ENCODE peak calls at places on chromosomes 16 and 17, in eight cellular contexts. One of them, this sample, is unnamed. For H3K36me3 and H3K27me3, the result is how much of the 10 kb centered on the place peaks cover.

GRCh38 chr17:35373532-35373983 is at the start of gene SLFN11:
- DNase-seq in thyroid gland: peak
- DNase-seq in right lobe of liver: peak
- DNase-seq in left ventricle myocardium inferior: peak
- DNase-seq in effector memory CD4-positive, alpha-beta T cell: peak
- DNase-seq in brain microvascular endothelial cell: peak
- DNase-seq in BE2C: no peak
- DNase-seq in naive thymus-derived CD4-positive, alpha-beta T cell: peak
- DNase-seq in this sample: peak

GRCh38 chr16:87570938-87571867 is 31.1 kb upstream of the JPH3 start:
- DNase-seq in brain microvascular endothelial cell: no peak
- DNase-seq in thyroid gland: peak
- DNase-seq in right lobe of liver: peak
- DNase-seq in naive thymus-derived CD4-positive, alpha-beta T cell: no peak
- DNase-seq in effector memory CD4-positive, alpha-beta T cell: no peak
- DNase-seq in BE2C: peak
- DNase-seq in left ventricle myocardium inferior: peak
- DNase-seq in this sample: peak

GRCh38 chr16:66028505-66029216 is 337.8 kb upstream of the CDH5 start:
- DNase-seq in effector memory CD4-positive, alpha-beta T cell: no peak
- DNase-seq in BE2C: no peak
- DNase-seq in right lobe of liver: no peak
- DNase-seq in naive thymus-derived CD4-positive, alpha-beta T cell: no peak
- DNase-seq in left ventricle myocardium inferior: no peak
- DNase-seq in brain microvascular endothelial cell: peak
- DNase-seq in thyroid gland: no peak
- DNase-seq in this sample: no peak

GRCh38 chr17:16068323-16068722 is 68.7 kb downstream of the TTC19 start:
- DNase-seq in left ventricle myocardium inferior: no peak
- DNase-seq in brain microvascular endothelial cell: no peak
- DNase-seq in right lobe of liver: no peak
- DNase-seq in effector memory CD4-positive, alpha-beta T cell: no peak
- DNase-seq in naive thymus-derived CD4-positive, alpha-beta T cell: no peak
- DNase-seq in thyroid gland: no peak
- DNase-seq in BE2C: no peak
- DNase-seq in this sample: no peak

GRCh38 chr16:68607443-68607842 is 37.7 kb upstream of the CDH3 start:
- DNase-seq in effector memory CD4-positive, alpha-beta T cell: no peak
- DNase-seq in BE2C: no peak
- DNase-seq in left ventricle myocardium inferior: no peak
- DNase-seq in brain microvascular endothelial cell: no peak
- DNase-seq in thyroid gland: no peak
- DNase-seq in naive thymus-derived CD4-positive, alpha-beta T cell: no peak
- DNase-seq in right lobe of liver: no peak
- DNase-seq in this sample: no peak

GRCh38 chr17:21242780-21243515 is 10.3 kb downstream of the NATD1 start:
- DNase-seq in right lobe of liver: no peak
- DNase-seq in brain microvascular endothelial cell: no peak
- DNase-seq in left ventricle myocardium inferior: peak
- DNase-seq in thyroid gland: peak
- DNase-seq in effector memory CD4-positive, alpha-beta T cell: no peak
- DNase-seq in BE2C: no peak
- DNase-seq in naive thymus-derived CD4-positive, alpha-beta T cell: no peak
- DNase-seq in this sample: no peak

GRCh38 chr17:6831662-6832263 is at the start of gene TEKT1:
- DNase-seq in naive thymus-derived CD4-positive, alpha-beta T cell: peak
- DNase-seq in BE2C: peak
- DNase-seq in brain microvascular endothelial cell: peak
- DNase-seq in effector memory CD4-positive, alpha-beta T cell: peak
- DNase-seq in thyroid gland: peak
- DNase-seq in left ventricle myocardium inferior: peak
- DNase-seq in right lobe of liver: peak
- DNase-seq in this sample: peak

GRCh38 chr16:55501549-55502322 is 7.1 kb upstream of the LPCAT2 start:
- DNase-seq in effector memory CD4-positive, alpha-beta T cell: no peak
- DNase-seq in right lobe of liver: no peak
- DNase-seq in naive thymus-derived CD4-positive, alpha-beta T cell: no peak
- DNase-seq in thyroid gland: no peak
- DNase-seq in brain microvascular endothelial cell: no peak
- DNase-seq in left ventricle myocardium inferior: no peak
- DNase-seq in BE2C: no peak
- DNase-seq in this sample: peak

GRCh38 chr16:11612110-11612981 is 25.6 kb upstream of the LITAF start:
- DNase-seq in effector memory CD4-positive, alpha-beta T cell: no peak
- DNase-seq in BE2C: no peak
- DNase-seq in right lobe of liver: peak
- DNase-seq in thyroid gland: peak
- DNase-seq in left ventricle myocardium inferior: peak
- DNase-seq in brain microvascular endothelial cell: no peak
- DNase-seq in naive thymus-derived CD4-positive, alpha-beta T cell: no peak
- DNase-seq in this sample: peak

GRCh38 chr17:3594056-3594810 is 15.0 kb downstream of the TRPV1 start:
- DNase-seq in thyroid gland: peak
- DNase-seq in brain microvascular endothelial cell: peak
- DNase-seq in left ventricle myocardium inferior: peak
- DNase-seq in naive thymus-derived CD4-positive, alpha-beta T cell: no peak
- DNase-seq in BE2C: peak
- DNase-seq in effector memory CD4-positive, alpha-beta T cell: no peak
- DNase-seq in right lobe of liver: no peak
- DNase-seq in this sample: peak

GRCh38 chr16:75235721-75236193 is 15.7 kb downstream of the BCAR1 start:
- DNase-seq in right lobe of liver: no peak
- DNase-seq in BE2C: no peak
- DNase-seq in brain microvascular endothelial cell: no peak
- DNase-seq in left ventricle myocardium inferior: no peak
- DNase-seq in naive thymus-derived CD4-positive, alpha-beta T cell: no peak
- DNase-seq in thyroid gland: no peak
- DNase-seq in effector memory CD4-positive, alpha-beta T cell: no peak
- DNase-seq in this sample: no peak

GRCh38 chr16:75231570-75231969 is 12.8 kb downstream of the CTRB1 start:
- DNase-seq in brain microvascular endothelial cell: no peak
- DNase-seq in left ventricle myocardium inferior: no peak
- DNase-seq in naive thymus-derived CD4-positive, alpha-beta T cell: no peak
- DNase-seq in BE2C: no peak
- DNase-seq in thyroid gland: no peak
- DNase-seq in right lobe of liver: no peak
- DNase-seq in effector memory CD4-positive, alpha-beta T cell: no peak
- DNase-seq in this sample: no peak

GRCh38 chr16:75234856-75235696 is 16.3 kb downstream of the CTRB1 start:
- DNase-seq in left ventricle myocardium inferior: no peak
- DNase-seq in right lobe of liver: no peak
- DNase-seq in effector memory CD4-positive, alpha-beta T cell: no peak
- DNase-seq in thyroid gland: no peak
- DNase-seq in brain microvascular endothelial cell: no peak
- DNase-seq in BE2C: no peak
- DNase-seq in naive thymus-derived CD4-positive, alpha-beta T cell: no peak
- DNase-seq in this sample: peak

GRCh38 chr16:75236232-75236631 is 15.2 kb downstream of the BCAR1 start:
- DNase-seq in right lobe of liver: no peak
- DNase-seq in left ventricle myocardium inferior: no peak
- DNase-seq in thyroid gland: no peak
- DNase-seq in effector memory CD4-positive, alpha-beta T cell: no peak
- DNase-seq in brain microvascular endothelial cell: no peak
- DNase-seq in BE2C: no peak
- DNase-seq in naive thymus-derived CD4-positive, alpha-beta T cell: no peak
- DNase-seq in this sample: no peak

DNA sequence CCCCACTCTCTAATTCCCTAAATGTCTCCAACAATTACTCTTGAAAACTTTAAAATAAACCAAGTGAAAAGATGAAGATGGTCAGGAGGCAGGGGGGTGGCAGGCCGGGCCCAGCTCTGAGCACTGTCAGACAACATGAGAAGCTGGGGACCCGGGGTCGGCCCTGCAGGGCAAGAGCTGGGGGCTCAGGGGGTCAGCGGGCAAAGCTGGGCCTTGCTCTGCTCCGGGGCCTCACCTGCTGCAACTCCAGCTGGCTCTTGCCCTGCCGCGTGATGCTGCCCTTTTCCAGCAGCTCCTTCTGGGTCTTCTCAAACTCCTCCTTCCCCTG is 14.8 kb downstream of the CTRB1 start:
- DNase-seq in brain microvascular endothelial cell: no peak
- DNase-seq in effector memory CD4-positive, alpha-beta T cell: no peak
- DNase-seq in naive thymus-derived CD4-positive, alpha-beta T cell: no peak
- DNase-seq in left ventricle myocardium inferior: no peak
- DNase-seq in BE2C: no peak
- DNase-seq in thyroid gland: no peak
- DNase-seq in right lobe of liver: no peak
- DNase-seq in this sample: no peak
- H3K36me3 ChIP-seq in brain microvascular endothelial cell: half or more
- H3K36me3 ChIP-seq in effector memory CD4-positive, alpha-beta T cell: under half
- H3K36me3 ChIP-seq in naive thymus-derived CD4-positive, alpha-beta T cell: under half
- H3K36me3 ChIP-seq in left ventricle myocardium inferior: half or more
- H3K36me3 ChIP-seq in BE2C: under half
- H3K36me3 ChIP-seq in thyroid gland: under half
- H3K36me3 ChIP-seq in right lobe of liver: under half
- H3K36me3 ChIP-seq in this sample: under half

DNA sequence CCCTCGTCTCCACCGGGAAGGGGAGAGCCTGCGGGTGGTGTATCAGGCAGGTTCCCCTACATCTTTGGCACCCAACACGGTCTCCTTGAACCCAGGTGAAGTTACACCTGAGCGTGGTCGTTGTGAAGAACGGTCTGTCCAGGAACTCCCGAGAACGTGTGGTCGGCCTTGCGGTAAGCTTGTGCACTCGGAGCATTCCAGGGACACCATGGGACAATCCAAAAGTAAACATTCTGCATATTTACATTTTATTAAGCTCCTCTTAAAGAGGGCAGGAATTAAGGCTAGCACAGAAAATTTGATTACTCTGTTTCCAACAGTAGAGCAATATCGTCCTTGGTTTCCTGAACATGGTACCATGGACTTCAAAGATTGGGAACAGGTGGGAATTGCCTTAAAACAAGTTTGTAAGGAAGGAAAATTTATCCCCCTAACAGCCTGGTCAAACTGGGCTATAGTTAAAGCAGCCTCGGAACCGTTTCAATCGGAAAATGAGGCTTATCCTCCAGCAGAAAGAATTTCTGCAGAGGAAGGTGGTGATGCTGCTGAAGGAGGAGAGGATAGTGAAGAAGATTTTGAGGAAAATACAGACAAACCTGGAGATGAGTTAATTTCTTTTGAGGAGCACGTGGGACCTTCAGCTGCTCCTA is 18.2 kb downstream of the ALOX15B start:
- DNase-seq in left ventricle myocardium inferior: no peak
- DNase-seq in BE2C: no peak
- DNase-seq in brain microvascular endothelial cell: no peak
- DNase-seq in effector memory CD4-positive, alpha-beta T cell: no peak
- DNase-seq in thyroid gland: no peak
- DNase-seq in right lobe of liver: no peak
- DNase-seq in naive thymus-derived CD4-positive, alpha-beta T cell: no peak
- DNase-seq in this sample: no peak
- H3K27me3 ChIP-seq in left ventricle myocardium inferior: half or more
- H3K27me3 ChIP-seq in BE2C: under half
- H3K27me3 ChIP-seq in brain microvascular endothelial cell: under half
- H3K27me3 ChIP-seq in effector memory CD4-positive, alpha-beta T cell: under half
- H3K27me3 ChIP-seq in thyroid gland: under half
- H3K27me3 ChIP-seq in right lobe of liver: under half
- H3K27me3 ChIP-seq in naive thymus-derived CD4-positive, alpha-beta T cell: under half
- H3K27me3 ChIP-seq in this sample: under half

GRCh38 chr17:82604532-82604931 is 43.7 kb downstream of the WDR45B start:
- DNase-seq in brain microvascular endothelial cell: no peak
- DNase-seq in thyroid gland: no peak
- DNase-seq in BE2C: no peak
- DNase-seq in naive thymus-derived CD4-positive, alpha-beta T cell: no peak
- DNase-seq in effector memory CD4-positive, alpha-beta T cell: no peak
- DNase-seq in left ventricle myocardium inferior: no peak
- DNase-seq in right lobe of liver: no peak
- DNase-seq in this sample: no peak

GRCh38 chr17:82602986-82603385 is 45.3 kb downstream of the WDR45B start:
- DNase-seq in naive thymus-derived CD4-positive, alpha-beta T cell: no peak
- DNase-seq in left ventricle myocardium inferior: no peak
- DNase-seq in thyroid gland: no peak
- DNase-seq in BE2C: no peak
- DNase-seq in brain microvascular endothelial cell: peak
- DNase-seq in effector memory CD4-positive, alpha-beta T cell: no peak
- DNase-seq in right lobe of liver: no peak
- DNase-seq in this sample: no peak

GRCh38 chr17:82608816-82609215 is 39.4 kb downstream of the WDR45B start:
- DNase-seq in effector memory CD4-positive, alpha-beta T cell: no peak
- DNase-seq in brain microvascular endothelial cell: no peak
- DNase-seq in BE2C: no peak
- DNase-seq in right lobe of liver: no peak
- DNase-seq in naive thymus-derived CD4-positive, alpha-beta T cell: no peak
- DNase-seq in left ventricle myocardium inferior: no peak
- DNase-seq in thyroid gland: no peak
- DNase-seq in this sample: no peak

GRCh38 chr17:82603981-82604448 is 44.2 kb downstream of the WDR45B start:
- DNase-seq in brain microvascular endothelial cell: peak
- DNase-seq in thyroid gland: peak
- DNase-seq in right lobe of liver: peak
- DNase-seq in left ventricle myocardium inferior: peak
- DNase-seq in effector memory CD4-positive, alpha-beta T cell: peak
- DNase-seq in BE2C: no peak
- DNase-seq in naive thymus-derived CD4-positive, alpha-beta T cell: peak
- DNase-seq in this sample: no peak

GRCh38 chr17:82605939-82606600 is 42.2 kb downstream of the WDR45B start:
- DNase-seq in left ventricle myocardium inferior: no peak
- DNase-seq in brain microvascular endothelial cell: no peak
- DNase-seq in effector memory CD4-positive, alpha-beta T cell: no peak
- DNase-seq in thyroid gland: no peak
- DNase-seq in naive thymus-derived CD4-positive, alpha-beta T cell: no peak
- DNase-seq in right lobe of liver: no peak
- DNase-seq in BE2C: no peak
- DNase-seq in this sample: no peak
- H3K36me3 ChIP-seq in left ventricle myocardium inferior: under half
- H3K36me3 ChIP-seq in brain microvascular endothelial cell: under half
- H3K36me3 ChIP-seq in effector memory CD4-positive, alpha-beta T cell: under half
- H3K36me3 ChIP-seq in thyroid gland: under half
- H3K36me3 ChIP-seq in naive thymus-derived CD4-positive, alpha-beta T cell: half or more
- H3K36me3 ChIP-seq in right lobe of liver: under half
- H3K36me3 ChIP-seq in BE2C: half or more
- H3K36me3 ChIP-seq in this sample: under half

DNA sequence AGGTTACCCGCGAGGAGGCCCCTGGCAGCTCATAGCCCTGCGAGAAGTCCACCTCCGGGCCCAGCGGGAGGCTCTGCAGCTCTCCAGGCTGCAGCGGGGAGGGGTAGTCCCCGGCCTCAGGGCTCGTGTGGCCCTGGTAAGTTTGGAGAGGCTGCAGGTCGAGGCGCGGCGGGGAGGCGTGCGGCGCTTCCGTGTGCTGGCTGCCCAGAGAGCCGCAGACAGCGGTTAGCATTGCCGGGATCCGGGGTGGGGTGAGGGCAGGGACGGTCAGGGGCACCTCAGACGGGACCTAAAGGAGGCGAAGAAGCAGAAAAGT is 2.8 kb downstream of the SP6 start:
- DNase-seq in left ventricle myocardium inferior: no peak
- DNase-seq in thyroid gland: no peak
- DNase-seq in effector memory CD4-positive, alpha-beta T cell: no peak
- DNase-seq in BE2C: no peak
- DNase-seq in brain microvascular endothelial cell: no peak
- DNase-seq in right lobe of liver: no peak
- DNase-seq in naive thymus-derived CD4-positive, alpha-beta T cell: no peak
- DNase-seq in this sample: peak
- H3K27me3 ChIP-seq in left ventricle myocardium inferior: half or more
- H3K27me3 ChIP-seq in thyroid gland: under half
- H3K27me3 ChIP-seq in effector memory CD4-positive, alpha-beta T cell: half or more
- H3K27me3 ChIP-seq in BE2C: half or more
- H3K27me3 ChIP-seq in brain microvascular endothelial cell: half or more
- H3K27me3 ChIP-seq in right lobe of liver: under half
- H3K27me3 ChIP-seq in naive thymus-derived CD4-positive, alpha-beta T cell: under half
- H3K27me3 ChIP-seq in this sample: half or more

This sample was measured in H7.